ENCODE peak calls at places on chromosome 4, in nine cellular contexts. C, V, T, F, D, R, Q, A and K are unnamed samples.

GRCh38 chr4:99572527-99573240 is 1.9 kb upstream of the MTTP start:
- DNase-seq in C (no peak), V (no peak), T (no peak), F (no peak), D (no peak), R (no peak), Q (no peak), A (no peak), K (no peak)

GRCh38 chr4:152591361-152591760 is 55.5 kb upstream of the FBXW7 start:
- DNase-seq in C (peak), V (peak), T (no peak), F (peak), D (peak), R (peak), Q (peak), A (peak), K (peak)

GRCh38 chr4:79445371-79445781 is 37.3 kb upstream of the GK2 start:
- DNase-seq in C (no peak), V (peak), T (no peak), F (peak), D (no peak), R (no peak), Q (no peak), A (no peak), K (peak)

GRCh38 chr4:82753725-82754410 is 44.7 kb downstream of the SCD5 start:
- DNase-seq in C (no peak), V (no peak), T (no peak), F (no peak), D (no peak), R (no peak), Q (peak), A (peak), K (no peak)

GRCh38 chr4:137129471-137130244 is 402.6 kb downstream of the PCDH18 start:
- DNase-seq in C (peak), V (no peak), T (no peak), F (no peak), D (no peak), R (no peak), Q (no peak), A (no peak), K (no peak)

GRCh38 chr4:112521123-112522116 is 5.4 kb upstream of the NEUROG2 start:
- DNase-seq in C (no peak), V (no peak), T (no peak), F (peak), D (no peak), R (no peak), Q (peak), A (no peak), K (peak)

GRCh38 chr4:112379306-112379705 is 82.1 kb downstream of the ALPK1 start:
- DNase-seq in C (no peak), V (no peak), T (peak), F (peak), D (peak), R (no peak), Q (no peak), A (no peak), K (peak)

GRCh38 chr4:159434496-159435241 is 331.8 kb downstream of the RAPGEF2 start:
- DNase-seq in C (peak), V (peak), T (no peak), F (no peak), D (no peak), R (peak), Q (no peak), A (no peak), K (no peak)

GRCh38 chr4:33714971-33715370 is 2529.3 kb downstream of the ARAP2 start:
- DNase-seq in C (no peak), V (no peak), T (no peak), F (no peak), D (no peak), R (no peak), Q (no peak), A (no peak), K (no peak)

GRCh38 chr4:11698033-11698432 is 269.3 kb upstream of the HS3ST1 start:
- DNase-seq in C (no peak), V (no peak), T (no peak), F (no peak), D (no peak), R (no peak), Q (no peak), A (no peak), K (no peak)

GRCh38 chr4:153152453-153153338 is 51.5 kb upstream of the TRIM2 start:
- DNase-seq in C (peak), V (peak), T (peak), F (peak), D (peak), R (no peak), Q (peak), A (peak), K (peak)

GRCh38 chr4:103032575-103032974 is 13.1 kb upstream of the SLC9B1 start:
- DNase-seq in C (peak), V (peak), T (peak), F (peak), D (peak), R (no peak), Q (no peak), A (no peak), K (no peak)

GRCh38 chr4:80182237-80182866 is 15.0 kb upstream of the PRDM8 start:
- DNase-seq in C (no peak), V (no peak), T (no peak), F (no peak), D (no peak), R (no peak), Q (no peak), A (no peak), K (no peak)

GRCh38 chr4:146095091-146095690 is 80.3 kb upstream of the LSM6 start:
- DNase-seq in C (peak), V (peak), T (peak), F (peak), D (peak), R (no peak), Q (no peak), A (no peak), K (peak)

GRCh38 chr4:55125087-55125721 is at the start of gene KDR:
- DNase-seq in C (peak), V (peak), T (peak), F (peak), D (peak), R (no peak), Q (no peak), A (peak), K (peak)

DNA sequence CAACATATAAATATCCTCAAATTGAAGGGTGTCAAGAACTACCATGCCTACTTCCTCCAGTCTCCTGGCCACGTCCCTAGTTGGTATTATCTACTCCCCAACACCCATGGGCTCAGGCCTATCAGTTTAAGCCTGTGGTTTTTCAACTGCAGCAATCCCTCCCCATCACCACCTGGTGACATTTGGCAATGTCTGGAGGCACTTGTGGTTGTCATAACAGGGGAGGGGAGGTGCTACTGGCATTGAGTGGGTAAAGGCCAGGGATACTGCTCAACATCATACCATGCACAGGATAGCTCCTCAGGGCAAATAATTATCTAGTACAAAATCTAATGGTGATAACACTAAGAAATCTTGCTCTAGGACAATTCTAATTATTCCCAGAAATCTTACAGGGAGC is 95.3 kb downstream of the COMMD8 start:
- DNase-seq in C (no peak), V (no peak), T (no peak), F (no peak), D (no peak), R (no peak), Q (no peak), A (no peak), K (no peak)
- TF ChIP-seq CTCF in C (no peak), V (no peak), T (no peak), F (no peak), D (no peak), R (no peak), Q (no peak), A (no peak), K (no peak)

DNA sequence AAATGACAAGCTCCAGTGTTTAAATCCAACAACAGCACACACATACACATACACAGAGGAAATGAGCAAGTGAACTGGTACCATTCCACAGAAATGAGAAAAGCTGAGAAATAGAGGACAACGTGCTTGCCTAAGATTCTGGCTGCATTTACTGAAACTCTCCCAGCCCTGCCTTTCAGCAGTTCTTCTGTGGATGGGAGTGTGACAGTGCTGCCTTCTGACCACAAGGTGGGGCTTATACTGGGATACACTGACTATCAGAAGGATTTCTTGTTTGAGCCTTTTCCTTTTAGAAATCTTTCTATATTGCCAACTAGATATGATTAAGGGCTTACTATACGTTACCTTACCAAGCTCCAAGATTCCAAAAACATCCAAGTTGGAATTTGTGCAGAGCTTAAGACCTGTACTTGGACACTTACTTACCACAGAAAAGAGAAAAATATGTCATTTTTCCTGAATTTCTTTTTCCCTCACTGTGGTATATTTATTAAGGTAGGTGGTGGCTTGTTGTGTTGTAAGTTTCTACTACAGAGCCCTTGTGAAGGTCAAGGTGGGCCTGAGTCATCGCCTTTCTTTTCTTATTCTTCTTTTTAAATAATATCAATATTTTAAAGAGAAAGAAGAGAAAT is 10.7 kb upstream of the CXCL8 start:
- DNase-seq in C (peak), V (peak), T (peak), F (peak), D (peak), R (no peak), Q (no peak), A (peak), K (peak)
- TF ChIP-seq CTCF in C (peak), V (peak), T (peak), F (peak), D (peak), R (peak), Q (peak), A (peak), K (peak)

DNA sequence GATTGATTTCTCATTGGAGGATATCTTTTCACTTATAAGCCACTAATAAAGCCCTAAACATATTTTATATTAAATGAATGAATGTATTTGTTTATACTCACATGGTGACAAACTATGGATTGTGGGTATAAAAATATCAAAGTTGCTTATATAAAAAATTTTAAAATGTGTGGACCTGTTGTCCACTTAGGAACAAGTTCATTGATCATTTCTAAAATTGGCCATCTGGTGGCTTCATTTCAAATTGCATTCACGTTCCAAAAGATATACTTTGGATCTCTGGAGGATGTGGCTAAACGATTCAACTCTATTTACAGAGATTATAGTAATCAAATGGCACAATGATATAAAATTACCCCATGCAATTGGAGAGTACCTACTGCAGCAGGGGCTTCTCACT is 32.5 kb downstream of the FSTL5 start:
- DNase-seq in C (no peak), V (no peak), T (no peak), F (no peak), D (no peak), R (no peak), Q (no peak), A (no peak), K (no peak)
- TF ChIP-seq CTCF in C (no peak), V (peak), T (peak), F (peak), D (peak), R (no peak), Q (no peak), A (no peak), K (peak)

GRCh38 chr4:23337292-23337691 is 552.6 kb downstream of the PPARGC1A start:
- DNase-seq in C (no peak), V (no peak), T (no peak), F (no peak), D (peak), R (no peak), Q (no peak), A (no peak), K (no peak)
- TF ChIP-seq CTCF in C (peak), V (no peak), T (peak), F (peak), D (peak), R (no peak), Q (no peak), A (peak), K (no peak)

GRCh38 chr4:123102897-123103489 is 180.6 kb upstream of the NUDT6 start:
- DNase-seq in C (peak), V (peak), T (no peak), F (no peak), D (peak), R (no peak), Q (no peak), A (no peak), K (no peak)
- TF ChIP-seq CTCF in C (peak), V (peak), T (peak), F (peak), D (peak), R (no peak), Q (peak), A (peak), K (peak)

DNA sequence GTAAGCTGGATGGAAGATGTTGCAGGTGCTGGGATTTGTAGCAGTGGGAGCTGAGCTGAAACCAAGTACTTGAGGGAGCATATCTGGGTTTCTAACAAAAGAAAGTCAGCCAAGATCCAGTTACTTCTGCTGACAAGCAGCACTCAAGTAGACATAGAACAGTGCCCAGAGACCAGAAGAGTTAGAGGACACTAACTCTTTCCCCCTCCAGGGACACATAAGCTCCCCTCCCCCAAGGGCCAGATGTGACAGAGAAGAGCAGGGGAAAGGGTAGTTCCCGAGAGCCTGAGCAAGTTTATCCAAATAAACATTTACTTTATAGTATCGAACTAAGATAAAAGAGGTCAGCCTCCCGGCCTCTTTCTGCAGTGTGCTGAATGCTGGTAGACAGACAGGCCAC is 12.2 kb downstream of the TRPC3 start:
- DNase-seq in C (no peak), V (no peak), T (no peak), F (no peak), D (peak), R (no peak), Q (no peak), A (peak), K (no peak)
- TF ChIP-seq CTCF in C (no peak), V (no peak), T (no peak), F (no peak), D (no peak), R (no peak), Q (no peak), A (no peak), K (no peak)